ENCODE peak calls at places on chromosomes 6 and 20, in four cellular contexts. N is hepatocyte, S is neural progenitor cell, X is HCT116. B is an unnamed sample.

GRCh38 chr6:132130530-132131298 is 179.5 kb upstream of the CCN2 start:
- DNase-seq in N (no peak), S (no peak), X (no peak), B (peak; percentile 31)

GRCh38 chr20:11178946-11179654 is 505.3 kb upstream of the JAG1 start:
- DNase-seq in X (peak; percentile 88), S (peak; percentile 50), N (no peak), B (no peak)

GRCh38 chr6:120384671-120385070 is 949.6 kb downstream of the TBC1D32 start:
- DNase-seq in S (no peak), N (no peak), X (no peak), B (no peak)

GRCh38 chr20:61759286-61760065 is 306.2 kb downstream of the TAF4 start:
- DNase-seq in S (no peak), X (no peak), N (no peak), B (no peak)

GRCh38 chr6:21277601-21278043 is 315.9 kb upstream of the SOX4 start:
- DNase-seq in X (peak; percentile 7), S (peak; percentile 44), N (peak; percentile 56), B (no peak)

GRCh38 chr6:166402582-166403277 is 20.0 kb upstream of the MPC1 start:
- DNase-seq in S (no peak), X (no peak), N (no peak), B (no peak)

GRCh38 chr20:18416478-18416877 is 50.4 kb downstream of the DZANK1 start:
- DNase-seq in N (no peak), S (no peak), X (no peak), B (no peak)

GRCh38 chr20:44624743-44625271 is 26.7 kb downstream of the ADA start:
- DNase-seq in N (no peak), S (no peak), X (no peak), B (no peak)

GRCh38 chr20:50467618-50468373 is 42.4 kb upstream of the PTPN1 start:
- DNase-seq in N (no peak), X (peak; percentile 73), S (peak; percentile 31), B (no peak)

GRCh38 chr6:135995160-135995898 is 143.8 kb downstream of the PDE7B start:
- DNase-seq in N (no peak), X (no peak), S (no peak), B (no peak)

GRCh38 chr6:133432021-133432989 is 191.1 kb downstream of the EYA4 start:
- DNase-seq in S (peak; percentile 44), N (no peak), X (no peak), B (no peak)

GRCh38 chr6:27477318-27478013 is 4.6 kb upstream of the ZNF184 start:
- DNase-seq in S (peak; percentile 31), X (no peak), N (no peak), B (no peak)

GRCh38 chr6:12459945-12460800 is 170.0 kb downstream of the EDN1 start:
- DNase-seq in S (no peak), N (no peak), X (no peak), B (no peak)

GRCh38 chr20:1945134-1945618 is 48.7 kb downstream of the PDYN start:
- DNase-seq in X (no peak), S (no peak), N (peak; percentile 28), B (no peak)

GRCh38 chr6:118596774-118597332 is 48.8 kb downstream of the PLN start:
- DNase-seq in S (no peak), N (no peak), X (no peak), B (no peak)

DNA sequence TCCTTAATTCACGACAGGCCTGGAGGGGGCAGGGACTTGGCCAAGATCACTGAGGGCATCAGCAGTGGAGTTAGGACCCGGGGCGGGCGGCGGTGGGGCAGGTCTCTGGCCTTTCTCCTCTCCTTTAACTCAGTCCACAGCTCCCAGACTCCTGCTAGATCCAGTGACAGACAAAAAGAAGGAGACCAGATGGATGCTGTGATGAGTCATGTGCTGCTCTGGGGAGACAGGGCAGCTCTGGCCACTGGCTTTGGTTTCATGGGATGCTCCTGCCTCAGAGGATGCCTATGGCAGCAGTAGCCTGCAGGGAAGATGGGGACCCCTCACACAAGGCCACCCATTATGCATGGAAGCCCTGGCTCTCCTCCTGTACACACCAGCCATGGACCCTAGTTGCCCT is 20.5 kb downstream of the EPB41L1 start:
- DNase-seq in S (no peak), N (no peak), X (no peak), B (no peak)
- H3K4me1 ChIP-seq in S (peaks cover 24% of the 10 kb centered on the region), N (peaks cover 4% of the 10 kb centered on the region), X (no peaks in the 10 kb centered on the region), B (no peaks in the 10 kb centered on the region)

DNA sequence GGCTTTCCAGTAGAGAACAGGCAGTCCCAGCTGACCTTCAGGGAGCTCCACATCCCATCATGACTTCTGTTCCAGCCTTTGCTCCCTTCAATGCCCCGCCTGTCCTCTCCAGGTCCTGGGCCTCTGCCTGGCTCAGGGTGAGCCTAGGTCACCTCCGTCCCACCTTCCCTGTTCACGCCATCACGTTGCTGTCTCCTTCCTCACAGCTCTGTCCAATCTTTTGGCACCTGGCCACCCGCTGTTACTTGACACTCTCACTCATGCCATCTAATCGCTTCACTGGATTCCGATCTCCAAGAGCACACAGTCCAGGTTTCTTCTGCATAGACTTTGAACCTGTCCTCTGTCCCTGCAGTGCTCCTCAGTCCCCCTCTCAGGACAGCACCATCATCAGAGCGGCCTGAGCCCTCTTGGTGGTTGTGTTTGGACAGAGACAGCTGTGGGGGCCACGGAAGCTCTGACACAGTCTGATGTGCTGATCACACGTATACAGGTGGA is 34.8 kb upstream of the TIAM2 start:
- DNase-seq in X (no peak), N (peak; percentile 55), S (no peak), B (no peak)
- H3K4me1 ChIP-seq in X (peaks cover 6% of the 10 kb centered on the region), N (peaks cover 15% of the 10 kb centered on the region), S (no peaks in the 10 kb centered on the region), B (peaks cover 20% of the 10 kb centered on the region)

DNA sequence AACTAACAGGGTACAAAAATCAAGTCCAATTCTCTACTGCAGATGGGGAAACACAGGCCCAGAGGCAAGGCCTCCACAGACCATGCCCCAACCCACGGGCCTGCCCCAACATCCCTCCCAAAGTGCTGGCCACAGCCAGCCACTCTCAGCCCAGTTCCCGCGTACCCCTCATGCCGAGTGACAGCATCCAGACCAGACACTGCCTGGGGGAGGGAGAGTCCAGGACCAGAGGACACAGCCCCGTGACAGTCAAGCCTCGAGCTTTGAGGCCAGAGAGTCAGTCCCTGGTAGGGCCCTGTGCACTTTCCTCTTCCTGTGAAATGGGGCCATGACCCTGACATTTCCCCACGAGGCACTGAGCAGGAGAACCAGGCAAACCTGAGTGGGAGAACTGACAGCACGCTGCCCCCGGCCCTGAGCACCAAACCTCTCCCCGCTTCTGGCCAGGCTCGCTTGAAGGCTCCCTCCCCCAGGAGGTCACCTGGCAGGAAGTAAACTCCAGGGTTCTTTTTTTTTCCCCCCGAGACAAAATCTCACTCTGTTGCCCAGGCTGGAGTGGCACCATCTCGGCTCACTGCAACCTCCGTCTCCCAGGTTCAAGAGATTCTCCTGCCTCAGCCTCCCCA is 4.9 kb downstream of the MYL9 start:
- DNase-seq in X (no peak), N (no peak), S (no peak), B (no peak)
- H3K4me1 ChIP-seq in X (no peaks in the 10 kb centered on the region), N (peaks cover 22% of the 10 kb centered on the region), S (peaks cover 13% of the 10 kb centered on the region), B (peaks cover 32% of the 10 kb centered on the region)

DNA sequence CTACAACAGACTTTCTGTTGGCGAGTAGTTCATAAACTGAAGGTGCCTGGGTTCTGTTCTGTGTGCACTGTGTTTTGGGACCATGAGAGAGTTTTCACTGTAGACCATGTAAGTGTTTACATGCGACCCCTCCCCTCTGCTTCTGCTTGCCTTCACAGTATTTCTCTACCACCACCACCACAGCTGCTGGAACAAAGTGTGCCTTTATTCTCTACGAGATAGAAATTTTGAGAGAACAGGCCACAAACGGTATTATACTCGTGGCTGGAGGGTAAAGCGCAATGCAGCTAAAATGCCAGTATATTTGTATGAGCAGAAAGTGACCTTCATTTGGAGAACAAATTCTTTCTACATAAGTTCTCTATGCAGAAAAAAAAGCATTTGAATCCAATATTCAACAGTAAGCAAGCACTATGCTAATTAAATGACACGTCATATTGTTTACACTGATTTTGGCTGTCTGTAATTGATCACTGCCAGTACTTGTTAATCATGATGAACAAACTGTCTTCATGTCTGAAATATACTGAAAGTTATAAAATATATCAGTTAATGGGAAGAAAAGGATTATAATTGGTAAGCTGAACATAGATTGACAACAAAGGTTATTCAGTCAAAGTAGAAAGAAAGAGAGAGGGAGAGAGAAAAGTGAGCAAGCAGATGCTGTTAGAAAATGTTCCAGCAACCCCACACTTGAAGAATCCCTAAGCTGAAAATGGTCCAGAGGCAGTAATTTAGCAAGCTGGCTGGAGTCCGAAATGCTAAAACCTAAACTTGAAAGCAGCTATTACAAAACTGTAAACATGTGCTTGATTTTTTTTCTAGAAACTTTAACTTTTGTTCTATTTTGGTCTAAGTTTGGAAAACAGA is 8.8 kb downstream of the CLDN20 start:
- DNase-seq in N (peak; percentile 29), X (no peak), S (no peak), B (peak; percentile 25)
- H3K4me1 ChIP-seq in N (peaks cover 27% of the 10 kb centered on the region), X (peaks cover 5% of the 10 kb centered on the region), S (peaks cover 36% of the 10 kb centered on the region), B (peaks cover 60% of the 10 kb centered on the region)

DNA sequence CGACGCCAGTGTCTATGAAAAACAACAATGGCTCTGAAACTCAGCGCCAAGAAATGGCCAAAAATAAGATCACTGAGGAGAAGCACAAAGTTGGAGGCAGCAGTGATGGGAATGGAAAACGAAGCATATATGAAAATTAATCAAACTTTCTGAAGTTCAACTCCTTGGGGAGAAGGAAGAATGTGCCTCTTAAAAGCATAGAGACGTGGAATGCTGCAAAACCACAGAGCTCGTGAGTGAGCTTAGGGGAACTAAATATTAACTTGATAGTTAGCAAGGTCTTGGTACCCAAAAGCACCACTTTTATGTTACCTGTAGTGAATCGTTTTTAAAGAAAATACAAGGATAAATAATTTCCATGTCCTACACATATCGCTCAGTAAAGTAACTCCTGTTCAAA is 11.2 kb upstream of the ADGRF5 start:
- DNase-seq in S (no peak), N (no peak), X (no peak), B (no peak)
- H3K4me1 ChIP-seq in S (no peaks in the 10 kb centered on the region), N (no peaks in the 10 kb centered on the region), X (no peaks in the 10 kb centered on the region), B (peaks cover 7% of the 10 kb centered on the region)

GRCh38 chr20:46547995-46548394 is 2.5 kb downstream of the OCSTAMP start:
- DNase-seq in N (no peak), X (no peak), S (no peak), B (no peak)
- H3K4me1 ChIP-seq in N (no peaks in the 10 kb centered on the region), X (no peaks in the 10 kb centered on the region), S (peaks cover 9% of the 10 kb centered on the region), B (no peaks in the 10 kb centered on the region)

DNA sequence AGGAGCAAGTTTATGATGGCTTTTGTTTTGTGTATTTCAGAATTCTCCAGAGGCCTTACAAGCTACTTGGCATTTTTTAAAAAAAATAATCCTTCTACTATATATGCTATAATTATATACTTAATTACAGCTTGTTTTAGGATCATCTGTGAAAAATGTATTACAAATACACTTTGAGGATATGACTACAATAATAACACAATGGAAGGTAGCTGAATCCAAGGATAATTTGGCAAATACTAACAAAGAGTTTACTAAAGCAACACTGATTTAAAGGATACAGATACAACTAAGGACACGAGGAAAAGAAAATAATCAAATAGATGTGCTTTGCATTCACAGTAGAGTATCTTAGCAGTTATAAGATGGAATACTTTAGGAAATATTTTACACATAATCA is 381.9 kb upstream of the CITED2 start:
- DNase-seq in S (no peak), X (no peak), N (no peak), B (no peak)
- H3K4me1 ChIP-seq in S (peaks cover 28% of the 10 kb centered on the region), X (no peaks in the 10 kb centered on the region), N (peaks cover 35% of the 10 kb centered on the region), B (peaks cover 26% of the 10 kb centered on the region)

DNA sequence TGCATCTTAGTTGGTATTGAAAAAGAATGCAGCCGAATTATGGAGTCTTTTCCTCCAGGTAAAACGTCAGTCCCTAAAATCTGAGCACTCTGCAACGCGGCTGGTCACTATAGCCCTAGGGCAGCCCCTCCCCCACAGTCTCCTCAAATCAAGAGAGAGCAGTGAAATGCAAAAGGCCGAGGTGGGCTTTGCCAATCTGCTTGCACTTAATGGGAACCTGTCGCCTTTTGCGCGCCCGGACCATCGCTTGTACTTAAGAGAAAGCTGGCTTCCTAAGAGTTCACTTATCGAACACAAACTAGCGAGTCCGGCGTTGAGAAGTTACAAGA is 447 bp downstream of the MCM3 start:
- DNase-seq in N (peak; percentile 67), S (peak; percentile 90), X (no peak), B (no peak)
- H3K4me1 ChIP-seq in N (no peaks in the 10 kb centered on the region), S (peaks cover 26% of the 10 kb centered on the region), X (peaks cover 4% of the 10 kb centered on the region), B (peaks cover 9% of the 10 kb centered on the region)

B was measured in SJSA1.